ENCODE peak calls at places on chromosomes 16 and 17, in seven cellular contexts. V is psoas muscle; X is fibroblast of lung; S is HCT116; Z is CD4-positive, alpha-beta memory T cell; T is left lung; I is ovary. A is an unnamed sample. For H3K4me1, the result is how much of the 10 kb centered on the place peaks cover.

GRCh38 chr17:673200-673681 is 41.4 kb downstream of the VPS53 start:
- DNase-seq in V (no peak), Z (no peak), X (peak), T (no peak), S (no peak), I (no peak), A (no peak)

GRCh38 chr17:5272313-5272712 is 9.8 kb upstream of the RABEP1 start:
- DNase-seq in X (peak), V (no peak), S (no peak), Z (no peak), I (no peak), T (no peak), A (no peak)

GRCh38 chr17:43011728-43012472 is 5.3 kb downstream of the IFI35 start:
- DNase-seq in T (peak), X (no peak), Z (no peak), I (no peak), V (no peak), S (no peak), A (no peak)

GRCh38 chr17:50556803-50557202 is 3.7 kb upstream of the CACNA1G start:
- DNase-seq in X (no peak), S (no peak), T (no peak), I (no peak), Z (no peak), V (peak), A (no peak)

GRCh38 chr17:45237686-45238085 is 16.0 kb downstream of the FMNL1 start:
- DNase-seq in T (no peak), I (no peak), V (no peak), X (no peak), Z (no peak), S (no peak), A (no peak)

GRCh38 chr17:19002805-19003542 is 1.6 kb downstream of the FAM83G start:
- DNase-seq in V (no peak), Z (no peak), T (peak), X (peak), S (no peak), I (no peak), A (no peak)

GRCh38 chr17:74431568-74432483 is at the start of gene GPRC5C:
- DNase-seq in V (peak), X (peak), T (peak), S (peak), I (peak), Z (peak), A (peak)

GRCh38 chr17:3033741-3034577 is 29.4 kb downstream of the OR1D5 start:
- DNase-seq in S (no peak), T (peak), X (no peak), V (no peak), I (peak), Z (no peak), A (no peak)

GRCh38 chr17:19897901-19898300 is 30.2 kb upstream of the ULK2 start:
- DNase-seq in V (no peak), Z (no peak), X (peak), I (no peak), T (no peak), S (peak), A (no peak)

GRCh38 chr17:79936661-79937434 is 97.6 kb upstream of the CBX4 start:
- DNase-seq in X (no peak), S (no peak), V (peak), I (no peak), T (peak), Z (no peak), A (peak)

GRCh38 chr16:24748242-24748641 is 18.8 kb downstream of the TNRC6A start:
- DNase-seq in T (no peak), I (no peak), V (no peak), X (peak), Z (no peak), S (no peak), A (no peak)

GRCh38 chr17:45144199-45145034 is 3.9 kb upstream of the HEXIM1 start:
- DNase-seq in S (no peak), I (peak), X (no peak), T (peak), Z (no peak), V (peak), A (peak)

GRCh38 chr16:75029854-75030253 is 31.0 kb downstream of the ZNRF1 start:
- DNase-seq in T (no peak), I (no peak), Z (no peak), S (no peak), X (peak), V (no peak), A (no peak)

GRCh38 chr17:62085511-62086408 is 20.7 kb upstream of the MED13 start:
- DNase-seq in V (no peak), I (no peak), T (no peak), S (no peak), X (peak), Z (no peak), A (no peak)

GRCh38 chr17:10088444-10088843 is 110.0 kb downstream of the GAS7 start:
- DNase-seq in T (no peak), X (no peak), V (no peak), I (no peak), S (no peak), Z (no peak), A (no peak)

GRCh38 chr17:37840576-37840975 is 83.6 kb upstream of the TBC1D3K start:
- DNase-seq in X (no peak), V (no peak), S (no peak), I (no peak), Z (no peak), T (no peak), A (no peak)

GRCh38 chr17:37844158-37844976 is 79.8 kb upstream of the TBC1D3K start:
- DNase-seq in Z (peak), X (peak), I (peak), S (peak), T (peak), V (peak), A (peak)

GRCh38 chr17:37841232-37841631 is 83.0 kb upstream of the TBC1D3K start:
- DNase-seq in Z (no peak), I (no peak), T (no peak), X (no peak), S (no peak), V (no peak), A (no peak)

GRCh38 chr17:37844977-37845293 is 79.3 kb upstream of the TBC1D3K start:
- DNase-seq in V (no peak), Z (no peak), X (no peak), T (no peak), S (no peak), I (no peak), A (no peak)

DNA sequence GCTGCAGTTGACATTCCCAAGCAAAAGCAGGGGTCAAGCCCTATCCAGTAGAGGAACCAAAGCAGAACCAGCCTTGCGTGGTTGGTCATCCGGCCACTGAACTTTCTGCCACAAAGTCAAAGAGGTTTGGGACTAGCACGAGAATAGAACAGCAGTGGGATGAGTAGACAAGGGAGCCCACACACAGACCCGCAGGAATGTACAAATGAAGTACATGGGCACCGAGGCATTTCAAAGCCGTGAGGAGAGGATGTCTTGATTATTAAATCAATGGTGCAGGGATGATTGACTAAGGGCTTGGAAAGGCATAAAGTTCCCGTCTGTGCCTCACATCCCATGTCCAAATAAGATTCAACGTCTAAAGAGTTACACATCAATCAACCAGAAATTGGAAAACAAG is 81.8 kb upstream of the TBC1D3K start:
- DNase-seq in X (no peak), Z (no peak), V (no peak), I (no peak), S (no peak), T (no peak), A (no peak)
- H3K27ac ChIP-seq in X (no peak), Z (no peak), V (no peak), I (no peak), S (no peak), T (no peak), A (no peak)

DNA sequence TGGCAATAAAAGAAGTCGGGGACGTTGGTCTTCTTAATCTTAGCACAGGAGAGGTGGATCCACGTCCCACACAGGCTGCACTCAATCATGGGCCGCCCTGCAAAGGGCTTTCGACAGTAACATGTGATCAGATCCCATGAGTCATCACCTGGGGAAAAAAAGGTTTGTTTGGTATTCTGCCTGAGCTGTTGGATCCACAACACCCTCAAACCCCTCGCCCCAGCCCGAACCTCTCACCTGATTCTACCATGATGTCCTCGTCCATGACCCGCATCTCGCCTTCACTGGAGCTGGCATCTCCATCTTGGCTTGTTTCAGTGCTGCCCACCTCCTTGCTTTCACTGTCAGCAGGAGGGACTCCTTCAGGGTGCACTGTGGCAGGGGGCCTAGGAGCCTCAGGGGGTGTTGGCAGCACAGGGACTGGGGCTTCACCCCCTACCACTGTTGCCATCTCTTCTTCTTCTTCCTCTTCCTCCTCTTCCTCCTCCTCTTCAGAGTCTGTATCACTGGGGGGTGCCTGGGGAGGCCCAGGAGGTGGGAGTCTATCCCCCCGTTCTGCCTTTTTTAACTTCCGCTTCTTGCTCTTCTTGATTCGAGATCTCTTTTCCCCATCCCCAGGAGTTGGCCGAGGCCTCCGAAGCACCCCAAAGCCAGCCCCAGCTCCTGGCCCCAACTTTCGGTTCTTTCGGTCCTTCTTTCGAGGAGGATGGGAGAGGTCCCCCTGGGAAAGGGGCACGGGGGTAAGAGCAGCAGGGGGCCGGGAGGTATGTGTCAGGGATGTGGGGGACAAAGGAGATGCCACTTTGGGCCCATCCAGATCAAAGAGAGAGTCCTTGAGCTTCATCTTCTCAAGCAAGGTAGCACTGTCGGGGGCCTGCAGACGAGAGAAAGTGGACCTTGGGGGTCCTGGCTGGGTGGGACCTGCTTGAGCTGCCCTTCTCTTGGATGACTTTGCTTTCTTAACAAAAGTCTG is 1.7 kb upstream of the DVL2 start:
- DNase-seq in V (no peak), I (peak), T (no peak), Z (no peak), S (no peak), X (peak), A (peak)
- H3K4me1 ChIP-seq in V (under half), I (under half), T (under half), Z (half or more), S (under half), X (under half), A (under half)

DNA sequence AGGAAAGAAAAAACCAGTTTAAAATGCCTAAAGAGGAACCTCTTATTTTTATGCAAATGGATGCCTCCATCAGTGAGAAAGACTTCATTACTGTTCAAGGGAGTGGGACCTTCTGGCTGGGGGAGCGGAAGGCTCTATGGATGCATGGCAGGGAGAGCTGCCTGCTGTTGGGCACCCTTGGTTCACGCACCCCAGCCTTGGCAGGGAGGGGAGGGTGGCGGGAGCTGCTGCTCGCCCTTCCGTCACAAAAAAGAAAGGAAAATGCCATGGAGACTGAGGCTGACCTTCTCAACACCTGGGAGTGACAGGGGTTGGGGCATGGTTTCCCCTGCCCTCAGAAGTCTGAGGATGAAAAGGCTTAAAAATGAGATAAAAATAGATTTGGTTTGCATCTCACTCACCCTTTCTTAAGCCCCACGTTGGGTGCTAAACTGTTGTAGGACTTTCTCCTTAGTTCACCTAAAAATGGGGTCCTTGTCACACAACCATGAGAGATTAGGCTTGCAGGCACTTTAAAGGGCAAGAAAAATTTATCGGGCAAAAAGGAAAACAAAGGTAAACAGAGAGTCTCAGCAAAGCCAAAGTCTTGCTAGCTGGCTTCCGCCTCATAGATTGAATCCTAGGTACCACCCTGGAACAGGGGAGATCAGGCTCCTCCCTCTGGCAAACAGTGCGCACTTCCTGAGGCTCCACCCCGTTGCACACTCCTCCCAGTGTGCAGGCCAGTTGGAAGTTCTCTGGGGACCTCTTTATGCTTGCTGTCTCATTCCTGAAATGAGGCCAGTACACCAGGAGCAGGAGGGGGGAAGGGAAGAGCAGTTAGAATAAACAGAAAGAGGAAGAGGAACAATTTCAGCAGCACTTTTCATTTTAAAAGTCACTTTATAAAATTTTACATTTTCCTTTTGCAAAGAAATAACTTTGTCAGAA is 31.6 kb downstream of the PHKB start:
- DNase-seq in X (no peak), S (no peak), Z (no peak), I (peak), T (peak), V (peak), A (no peak)
- H3K27ac ChIP-seq in X (peak), S (no peak), Z (no peak), I (no peak), T (peak), V (peak), A (peak)

GRCh38 chr16:77899416-77899815 is 111.1 kb downstream of the VAT1L start:
- DNase-seq in Z (no peak), V (no peak), I (no peak), S (no peak), T (no peak), X (no peak), A (no peak)
- H3K4me1 ChIP-seq in Z (under half), V (under half), I (under half), S (under half), T (under half), X (under half), A (under half)

DNA sequence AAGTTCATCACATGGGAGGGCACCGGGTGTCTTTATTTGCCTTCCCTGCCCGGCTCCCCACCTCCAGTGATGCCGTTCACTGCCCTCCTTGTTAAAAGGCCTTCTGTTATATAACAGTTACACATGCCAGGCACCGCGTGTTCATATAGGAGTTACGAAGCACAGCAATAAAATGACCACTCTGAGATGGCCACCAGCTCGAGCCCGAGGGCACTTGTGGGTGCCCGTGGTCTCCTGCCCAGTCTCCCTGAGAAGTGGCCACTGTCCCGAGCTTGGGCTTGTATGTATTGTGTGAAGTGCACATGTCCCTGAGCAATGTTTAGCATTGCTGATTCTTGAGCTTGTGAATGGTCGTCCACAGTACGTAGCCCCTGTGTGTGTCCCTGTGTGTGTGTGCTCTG is 355.6 kb downstream of the SEC14L1 start:
- DNase-seq in T (no peak), X (no peak), I (peak), Z (no peak), V (peak), S (no peak), A (peak)
- H3K27ac ChIP-seq in T (no peak), X (no peak), I (no peak), Z (no peak), V (no peak), S (no peak), A (no peak)

GRCh38 chr16:67449328-67449727 is 18.4 kb downstream of the HSD11B2 start:
- DNase-seq in Z (no peak), S (no peak), V (peak), X (no peak), I (peak), T (no peak), A (no peak)

GRCh38 chr16:67448580-67448979 is 17.7 kb downstream of the HSD11B2 start:
- DNase-seq in T (no peak), V (no peak), S (no peak), Z (no peak), X (no peak), I (no peak), A (no peak)

GRCh38 chr16:67446968-67447507 is 16.1 kb downstream of the HSD11B2 start:
- DNase-seq in X (no peak), V (no peak), S (no peak), I (no peak), Z (no peak), T (no peak), A (no peak)

GRCh38 chr16:67445913-67446907 is 15.3 kb downstream of the HSD11B2 start:
- DNase-seq in X (no peak), I (peak), T (no peak), S (no peak), Z (no peak), V (no peak), A (peak)

GRCh38 chr16:67447508-67448076 is 16.7 kb downstream of the HSD11B2 start:
- DNase-seq in Z (peak), X (no peak), S (peak), V (no peak), T (no peak), I (peak), A (peak)
- H3K4me1 ChIP-seq in Z (under half), X (under half), S (under half), V (half or more), T (half or more), I (half or more), A (half or more)

DNA sequence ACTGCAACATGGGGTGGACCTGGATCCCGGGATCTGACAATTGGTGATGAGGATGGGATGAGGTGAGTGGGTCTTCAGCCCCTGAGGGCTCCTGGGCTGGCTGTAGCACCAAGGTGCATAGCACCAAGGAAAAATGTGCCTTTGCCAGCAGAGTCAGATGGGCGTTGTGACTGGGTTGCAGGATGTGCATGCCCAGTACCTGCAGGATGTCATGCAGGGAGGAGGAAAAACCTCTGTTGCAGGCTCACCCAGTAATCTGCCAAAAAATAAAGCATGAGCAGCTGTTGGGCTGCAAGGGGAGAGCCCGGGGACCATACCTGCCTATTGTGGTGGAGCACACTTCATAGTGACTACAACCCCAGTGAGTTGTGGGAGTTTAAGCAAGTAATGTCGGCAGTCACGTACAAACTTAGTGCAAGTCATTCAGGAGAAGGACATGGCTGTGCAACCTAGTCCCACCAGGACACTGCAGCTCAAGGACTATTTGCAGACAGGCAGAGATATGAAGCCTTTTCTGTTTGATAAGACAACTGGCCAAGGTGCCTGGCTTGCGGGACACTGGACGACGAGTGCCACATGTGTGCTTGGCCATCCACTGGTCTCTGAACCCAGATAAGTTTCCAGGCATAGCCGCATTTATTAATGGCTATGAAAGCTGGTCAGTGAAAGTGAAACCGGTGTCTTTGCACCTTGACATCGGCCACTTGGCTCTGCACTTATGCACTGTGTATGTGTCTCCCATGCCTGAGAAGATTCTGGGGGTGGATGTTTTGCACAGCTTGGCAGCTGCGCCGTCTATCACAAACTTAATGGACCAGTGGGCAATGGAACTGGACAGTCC is 499.8 kb downstream of the KCNJ2 start:
- DNase-seq in V (no peak), Z (no peak), X (no peak), T (no peak), I (no peak), S (no peak), A (no peak)
- H3K27ac ChIP-seq in V (no peak), Z (no peak), X (no peak), T (no peak), I (no peak), S (no peak), A (no peak)

GRCh38 chr17:81891303-81891552 is 158 bp downstream of the ALYREF start:
- DNase-seq in I (no peak), V (no peak), X (no peak), T (no peak), S (no peak), Z (no peak), A (no peak)

GRCh38 chr17:81888105-81888987 is 3.0 kb downstream of the ALYREF start:
- DNase-seq in V (no peak), X (no peak), I (no peak), Z (no peak), S (no peak), T (peak), A (peak)

GRCh38 chr17:81889602-81890001 is 1.8 kb downstream of the ALYREF start:
- DNase-seq in Z (no peak), X (no peak), S (no peak), T (no peak), V (no peak), I (no peak), A (no peak)

GRCh38 chr17:81890447-81891302 is 711 bp downstream of the ALYREF start:
- DNase-seq in X (no peak), S (no peak), T (peak), Z (no peak), V (no peak), I (no peak), A (no peak)

DNA sequence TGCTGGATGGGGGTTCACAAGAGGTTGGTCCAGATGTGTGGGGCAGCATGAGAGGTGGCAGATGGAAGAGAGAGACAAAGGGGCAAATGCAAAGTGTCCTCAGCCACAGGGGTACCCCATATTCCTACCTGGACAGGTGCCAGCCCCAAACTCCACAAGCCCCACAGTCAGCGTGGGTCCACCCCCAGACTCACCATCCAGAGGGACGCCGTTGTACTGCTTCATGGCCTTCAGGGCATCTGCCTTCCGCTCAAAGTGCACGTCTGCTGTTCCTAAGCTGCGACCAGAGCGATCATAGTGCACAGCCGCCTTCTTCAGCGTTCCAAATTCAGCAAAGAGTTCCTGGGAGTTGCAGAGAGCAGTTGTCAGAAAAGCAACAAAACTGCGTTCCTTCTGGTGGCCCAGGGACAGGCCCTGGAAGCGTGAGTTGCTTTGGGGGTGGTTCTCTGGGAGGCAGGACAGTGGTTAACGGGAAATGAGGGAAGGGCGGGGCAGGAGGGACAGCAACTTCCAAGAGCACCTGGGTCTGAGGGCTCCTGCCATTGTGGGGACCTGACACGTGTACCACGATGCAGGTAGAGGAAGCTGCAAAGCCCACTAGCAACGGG is 2.3 kb downstream of the ALYREF start:
- DNase-seq in Z (no peak), T (no peak), I (no peak), V (no peak), S (no peak), X (no peak), A (no peak)
- H3K4me1 ChIP-seq in Z (under half), T (under half), I (under half), V (half or more), S (under half), X (under half), A (under half)

A was measured in pancreas.